ENCODE peak calls at places on chromosomes 5 and 9, in five cellular contexts. Y is OCI-LY7; Z is CD4-positive, alpha-beta memory T cell; B is AG04450; K is MM.1S. O is an unnamed sample.
A peak's percentile ranks its signal among the peaks of the same experiment; 100 is the strongest.

GRCh38 chr9:136551401-136552116 is 5.7 kb upstream of the NOTCH1 start:
- DNase-seq in Y (peak; percentile 34), Z (no peak), B (no peak), K (no peak), O (no peak)

GRCh38 chr5:83711982-83712601 is 8.6 kb downstream of the HAPLN1 start:
- DNase-seq in Y (peak; percentile 61), Z (peak; percentile 11), B (no peak), K (peak; percentile 66), O (peak; percentile 1)

GRCh38 chr5:13244151-13244550 is 700.3 kb downstream of the DNAH5 start:
- DNase-seq in Y (no peak), Z (no peak), B (no peak), K (no peak), O (no peak)

GRCh38 chr5:132260714-132261615 is 3.5 kb downstream of the PDLIM4 start:
- DNase-seq in Y (no peak), Z (no peak), B (peak; percentile 56), K (no peak), O (no peak)

GRCh38 chr9:89598926-89599325 is 5.9 kb upstream of the GADD45G start:
- DNase-seq in Y (no peak), Z (no peak), B (no peak), K (no peak), O (no peak)

GRCh38 chr5:67935908-67936573 is 279.5 kb upstream of the PIK3R1 start:
- DNase-seq in Y (no peak), Z (no peak), B (no peak), K (no peak), O (no peak)

GRCh38 chr9:36995927-36996471 is 38.1 kb downstream of the PAX5 start:
- DNase-seq in Y (peak; percentile 57), Z (peak; percentile 46), B (peak; percentile 15), K (peak; percentile 49), O (no peak)

GRCh38 chr9:11457809-11458785 is 845.3 kb upstream of the PTPRD start:
- DNase-seq in Y (no peak), Z (no peak), B (no peak), K (peak; percentile 91), O (no peak)

GRCh38 chr5:145360936-145361335 is 474.2 kb downstream of the PRELID2 start:
- DNase-seq in Y (no peak), Z (no peak), B (no peak), K (no peak), O (no peak)

GRCh38 chr5:85293139-85293785 is 908.6 kb upstream of the EDIL3 start:
- DNase-seq in Y (no peak), Z (no peak), B (no peak), K (no peak), O (no peak)

GRCh38 chr9:133443982-133444381 is 15.8 kb upstream of the CACFD1 start:
- DNase-seq in Y (no peak), Z (no peak), B (no peak), K (no peak), O (no peak)

GRCh38 chr9:70484232-70485130 is 70.0 kb upstream of the KLF9 start:
- DNase-seq in Y (peak; percentile 38), Z (peak; percentile 32), B (peak; percentile 43), K (peak; percentile 48), O (peak; percentile 22)

GRCh38 chr5:61881821-61882220 is 424.2 kb upstream of the KIF2A start:
- DNase-seq in Y (no peak), Z (no peak), B (no peak), K (no peak), O (no peak)

GRCh38 chr5:174951151-174951780 is 226.9 kb downstream of the MSX2 start:
- DNase-seq in Y (peak; percentile 75), Z (peak; percentile 52), B (peak; percentile 67), K (peak; percentile 68), O (peak; percentile 60)

GRCh38 chr5:28807230-28807629 is 1768.8 kb upstream of the CDH9 start:
- DNase-seq in Y (no peak), Z (no peak), B (no peak), K (no peak), O (no peak)

GRCh38 chr5:112848116-112848811 is 12.8 kb upstream of the SRP19 start:
- DNase-seq in Y (peak; percentile 79), Z (peak; percentile 40), B (peak; percentile 32), K (peak; percentile 81), O (peak; percentile 70)

GRCh38 chr5:125262782-125263181 is 516.3 kb upstream of the ZNF608 start:
- DNase-seq in Y (no peak), Z (no peak), B (no peak), K (no peak), O (no peak)

GRCh38 chr9:136091582-136092352 is 3.3 kb downstream of the NACC2 start:
- DNase-seq in Y (no peak), Z (no peak), B (no peak), K (no peak), O (no peak)

GRCh38 chr9:96136992-96137665 is 164.8 kb downstream of the HSD17B3 start:
- DNase-seq in Y (peak; percentile 36), Z (no peak), B (peak; percentile 47), K (peak; percentile 92), O (no peak)

GRCh38 chr5:136776022-136776927 is 410.9 kb upstream of the TRPC7 start:
- DNase-seq in Y (no peak), Z (no peak), B (no peak), K (no peak), O (no peak)

GRCh38 chr5:5188377-5189020 is 48.4 kb downstream of the ADAMTS16 start:
- DNase-seq in Y (no peak), Z (no peak), B (no peak), K (no peak), O (no peak)

GRCh38 chr9:83582026-83582425 is 40.9 kb upstream of the IDNK start:
- DNase-seq in Y (no peak), Z (no peak), B (no peak), K (no peak), O (no peak)

GRCh38 chr9:20292002-20292401 is 330.3 kb downstream of the MLLT3 start:
- DNase-seq in Y (no peak), Z (no peak), B (no peak), K (no peak), O (no peak)

GRCh38 chr9:113477058-113477457 is 13.5 kb downstream of the RGS3 start:
- DNase-seq in Y (no peak), Z (no peak), B (no peak), K (no peak), O (no peak)

GRCh38 chr5:57839025-57839424 is 356.4 kb upstream of the ACTBL2 start:
- DNase-seq in Y (no peak), Z (no peak), B (no peak), K (no peak), O (no peak)

GRCh38 chr5:175202461-175203065 is 241.4 kb downstream of the DRD1 start:
- DNase-seq in Y (no peak), Z (no peak), B (no peak), K (no peak), O (no peak)

GRCh38 chr5:160219411-160219810 is 9.9 kb upstream of the FABP6 start:
- DNase-seq in Y (no peak), Z (no peak), B (no peak), K (no peak), O (no peak)

GRCh38 chr5:102583663-102584062 is 84.9 kb upstream of the SLCO6A1 start:
- DNase-seq in Y (peak; percentile 8), Z (peak; percentile 16), B (no peak), K (peak; percentile 42), O (no peak)

GRCh38 chr9:20043461-20043860 is 254.6 kb upstream of the SLC24A2 start:
- DNase-seq in Y (no peak), Z (no peak), B (no peak), K (peak; percentile 38), O (no peak)

GRCh38 chr5:176736271-176736965 is 73.9 kb upstream of the UNC5A start:
- DNase-seq in Y (no peak), Z (no peak), B (no peak), K (no peak), O (no peak)

GRCh38 chr5:32173394-32174010 is 617 bp downstream of the GOLPH3 start:
- DNase-seq in Y (peak; percentile 66), Z (peak; percentile 28), B (no peak), K (peak; percentile 71), O (no peak)

GRCh38 chr9:107351382-107352045 is 68.4 kb downstream of the RAD23B start:
- DNase-seq in Y (no peak), Z (no peak), B (no peak), K (no peak), O (no peak)

GRCh38 chr9:98520221-98520920 is 188.4 kb downstream of the GABBR2 start:
- DNase-seq in Y (no peak), Z (no peak), B (no peak), K (no peak), O (no peak)

DNA sequence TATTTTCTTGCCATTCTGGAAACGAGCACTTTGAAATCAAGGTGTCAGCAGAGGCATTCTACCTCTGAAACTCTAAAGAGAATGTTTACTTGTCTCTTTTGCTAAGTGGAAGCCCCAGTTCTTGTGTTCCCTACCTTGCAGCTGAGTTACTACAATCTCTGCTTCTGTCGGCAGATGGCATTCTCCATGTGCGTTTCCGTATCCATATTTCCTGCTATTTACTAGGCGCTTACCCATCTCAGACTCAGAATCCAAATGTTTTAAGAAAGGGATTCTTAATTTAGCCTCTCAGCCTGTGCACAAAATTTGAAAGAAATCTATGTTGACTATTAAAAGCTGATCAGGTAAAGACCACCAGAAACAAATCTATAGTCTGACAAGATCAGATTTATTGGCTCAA is 221.3 kb upstream of the FTMT start:
- DNase-seq in Y (no peak), Z (no peak), B (no peak), K (no peak), O (no peak)
- H3K4me3 ChIP-seq in Y (no peak overlapping the region), Z (no peak overlapping the region), B (no peak overlapping the region), K (no peak overlapping the region), O (no peak overlapping the region)

GRCh38 chr5:88502179-88503064 is 233.8 kb upstream of the TMEM161B start:
- DNase-seq in Y (peak; percentile 61), Z (peak; percentile 24), B (no peak), K (peak; percentile 75), O (peak; percentile 55)
- H3K4me3 ChIP-seq in Y (peak overlapping the region; percentile 65), Z (peak overlapping the region; percentile 55), B (peak overlapping the region; percentile 59), K (peak overlapping the region; percentile 55), O (peak overlapping the region; percentile 46)

DNA sequence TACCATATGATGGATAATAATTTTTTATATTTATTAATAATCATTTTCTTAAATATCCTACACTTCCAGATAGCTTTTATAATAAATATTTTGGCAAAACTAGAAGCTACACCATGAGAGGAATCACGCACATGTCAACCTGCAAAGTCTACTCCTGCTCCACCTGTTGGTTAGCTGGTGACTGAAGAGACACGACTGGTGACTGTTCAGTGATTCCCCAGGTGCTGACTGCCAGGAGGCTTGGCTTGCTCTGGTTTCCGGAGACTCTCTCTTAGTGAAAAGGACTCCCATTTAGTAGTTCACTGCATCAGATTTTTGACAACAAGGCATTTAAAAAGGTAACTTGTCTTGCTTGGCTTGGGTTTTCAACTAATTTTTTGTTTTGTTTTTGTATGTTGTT is 20.9 kb downstream of the GZMA start:
- DNase-seq in Y (no peak), Z (no peak), B (no peak), K (no peak), O (no peak)
- H3K4me3 ChIP-seq in Y (no peak overlapping the region), Z (no peak overlapping the region), B (no peak overlapping the region), K (no peak overlapping the region), O (no peak overlapping the region)

DNA sequence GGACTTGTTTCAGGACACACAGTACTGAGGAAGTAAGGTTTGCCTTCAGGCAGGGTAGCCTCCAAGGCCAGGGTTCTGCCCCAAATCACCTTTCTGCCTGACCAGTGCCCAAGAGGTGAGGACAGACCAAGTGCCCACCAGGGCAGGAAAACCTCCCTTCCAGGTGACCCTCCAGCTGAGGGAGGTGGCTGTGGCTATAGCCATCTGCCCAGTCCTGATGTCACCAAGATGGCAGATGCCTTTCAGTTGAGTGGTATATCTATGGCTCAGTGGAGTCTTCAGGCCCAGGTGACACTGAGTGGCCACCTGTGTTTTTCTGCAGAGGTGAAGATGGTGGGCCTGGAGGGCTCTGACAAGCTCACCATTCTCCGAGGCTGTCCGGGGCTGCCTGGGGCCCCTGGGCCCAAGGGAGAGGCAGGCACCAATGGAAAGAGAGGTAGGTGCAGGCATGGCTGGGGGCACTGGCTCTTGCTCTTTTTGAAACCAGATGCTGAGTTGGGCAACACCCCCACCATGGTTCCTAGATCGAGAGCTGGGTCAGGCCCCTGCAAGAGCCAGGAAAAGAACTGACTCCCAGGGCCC is 1.7 kb downstream of the FCN2 start:
- DNase-seq in Y (no peak), Z (no peak), B (no peak), K (no peak), O (no peak)
- H3K4me3 ChIP-seq in Y (no peak overlapping the region), Z (no peak overlapping the region), B (no peak overlapping the region), K (no peak overlapping the region), O (no peak overlapping the region)

O was measured in Jurkat, Clone E6-1.